ENCODE peak calls at places on chromosomes 1 and 21, in five cellular contexts. M is IMR-90, K is NCI-H510A, L is T-helper 17 cell, U is hypothalamus. W is an unnamed sample.

GRCh38 chr1:101227837-101228236 is 9.0 kb upstream of the S1PR1 start:
- DNase-seq in M (no peak), K (no peak), L (no peak), U (no peak), W (no peak)

GRCh38 chr1:81682490-81682889 is 118.2 kb upstream of the ADGRL2 start:
- DNase-seq in M (peak), K (no peak), L (no peak), U (no peak), W (no peak)

GRCh38 chr1:91651243-91651642 is 150.6 kb downstream of the CDC7 start:
- DNase-seq in M (no peak), K (no peak), L (no peak), U (no peak), W (no peak)

GRCh38 chr21:26982767-26983166 is 15.9 kb upstream of the ADAMTS5 start:
- DNase-seq in M (peak), K (no peak), L (no peak), U (no peak), W (no peak)

GRCh38 chr1:221753828-221754188 is 11.9 kb upstream of the DUSP10 start:
- DNase-seq in M (no peak), K (no peak), L (no peak), U (no peak), W (no peak)

GRCh38 chr1:185487943-185488342 is 170.9 kb upstream of the IVNS1ABP start:
- DNase-seq in M (no peak), K (no peak), L (no peak), U (no peak), W (no peak)

GRCh38 chr1:108897865-108898720 is 21.3 kb downstream of the GPSM2 start:
- DNase-seq in M (peak), K (no peak), L (no peak), U (peak), W (peak)

GRCh38 chr1:151055581-151055980 is 3.8 kb downstream of the CDC42SE1 start:
- DNase-seq in M (no peak), K (no peak), L (no peak), U (no peak), W (no peak)

GRCh38 chr1:26081267-26082019 is 14.0 kb upstream of the TRIM63 start:
- DNase-seq in M (no peak), K (no peak), L (no peak), U (no peak), W (no peak)

GRCh38 chr1:228830954-228831481 is 95.7 kb downstream of the RHOU start:
- DNase-seq in M (peak), K (no peak), L (no peak), U (no peak), W (no peak)

GRCh38 chr1:183291216-183291762 is 105.2 kb downstream of the LAMC2 start:
- DNase-seq in M (no peak), K (no peak), L (no peak), U (no peak), W (no peak)

GRCh38 chr1:111471012-111471411 is 2.8 kb upstream of the C1orf162 start:
- DNase-seq in M (no peak), K (no peak), L (peak), U (peak), W (no peak)

GRCh38 chr1:184025242-184025675 is 12.3 kb downstream of the COLGALT2 start:
- DNase-seq in M (peak), K (no peak), L (no peak), U (no peak), W (no peak)

GRCh38 chr1:1381294-1381693 is 6.3 kb upstream of the AURKAIP1 start:
- DNase-seq in M (no peak), K (no peak), L (no peak), U (no peak), W (no peak)

GRCh38 chr1:234106032-234106431 is 201.6 kb downstream of the SLC35F3 start:
- DNase-seq in M (no peak), K (no peak), L (no peak), U (no peak), W (no peak)

GRCh38 chr1:184513421-184513820 is 126.6 kb downstream of the C1orf21 start:
- DNase-seq in M (peak), K (no peak), L (no peak), U (no peak), W (no peak)

GRCh38 chr1:29256979-29257804 is 20.9 kb downstream of the PTPRU start:
- DNase-seq in M (no peak), K (no peak), L (no peak), U (no peak), W (no peak)

GRCh38 chr1:243428617-243429342 is 172.9 kb downstream of the SDCCAG8 start:
- DNase-seq in M (no peak), K (no peak), L (no peak), U (no peak), W (no peak)

GRCh38 chr21:44329086-44329889 is 9.9 kb downstream of the CFAP410 start:
- DNase-seq in M (no peak), K (peak), L (no peak), U (no peak), W (no peak)

GRCh38 chr21:31670065-31670464 is 10.6 kb downstream of the SOD1 start:
- DNase-seq in M (no peak), K (no peak), L (no peak), U (no peak), W (no peak)

GRCh38 chr21:25733859-25734653 is 648 bp downstream of the ATP5PF start:
- DNase-seq in M (peak), K (peak), L (no peak), U (no peak), W (no peak)

GRCh38 chr1:19640363-19641316 is 3.5 kb upstream of the NBL1 start:
- DNase-seq in M (peak), K (peak), L (no peak), U (no peak), W (no peak)

GRCh38 chr1:25541889-25542658 is 1.3 kb upstream of the LDLRAP1 start:
- DNase-seq in M (no peak), K (no peak), L (no peak), U (no peak), W (no peak)

GRCh38 chr21:38807987-38808386 is 2.3 kb downstream of the ETS2 start:
- DNase-seq in M (peak), K (no peak), L (no peak), U (no peak), W (no peak)

GRCh38 chr1:228453022-228453560 is 34.1 kb upstream of the RNF187 start:
- DNase-seq in M (no peak), K (no peak), L (no peak), U (no peak), W (no peak)

GRCh38 chr1:152252157-152252556 is 28.2 kb upstream of the HRNR start:
- DNase-seq in M (no peak), K (no peak), L (no peak), U (no peak), W (no peak)

GRCh38 chr1:53413175-53414001 is 45.8 kb upstream of the DMRTB1 start:
- DNase-seq in M (peak), K (no peak), L (no peak), U (no peak), W (peak)

GRCh38 chr21:37204580-37204979 is 62.6 kb downstream of the VPS26C start:
- DNase-seq in M (peak), K (no peak), L (no peak), U (no peak), W (no peak)

GRCh38 chr1:192573499-192573898 is 2.1 kb upstream of the RGS1 start:
- DNase-seq in M (peak), K (no peak), L (no peak), U (no peak), W (no peak)